ENCODE peak calls at places on chromosomes 1 and 21, in nine cellular contexts. N, K, Y, Z, E, T, I, R and L are unnamed samples.

GRCh38 chr1:4658643-4659042 is 4.2 kb downstream of the AJAP1 start:
- DNase-seq in I (no peak), Z (no peak), E (no peak), N (no peak), R (no peak), Y (no peak), K (no peak), T (no peak), L (no peak)

GRCh38 chr1:14897080-14897449 is 256.5 kb upstream of the TMEM51 start:
- DNase-seq in N (no peak), K (peak), I (no peak), E (no peak), Z (no peak), T (no peak), R (no peak), Y (no peak), L (no peak)

GRCh38 chr21:19076031-19076430 is 672.4 kb upstream of the TMPRSS15 start:
- DNase-seq in E (no peak), Z (no peak), Y (no peak), I (no peak), K (no peak), R (no peak), T (no peak), N (no peak), L (peak)

GRCh38 chr1:41160498-41161110 is 81.5 kb downstream of the SCMH1 start:
- DNase-seq in Y (no peak), T (no peak), I (no peak), E (no peak), Z (no peak), N (no peak), R (no peak), K (no peak), L (no peak)

GRCh38 chr1:228076796-228077430 is 5.6 kb upstream of the ARF1 start:
- DNase-seq in T (no peak), Z (no peak), K (no peak), I (no peak), Y (peak), R (no peak), N (no peak), E (no peak), L (no peak)

GRCh38 chr1:35718492-35719336 is at the start of gene C1orf216:
- DNase-seq in E (peak), I (peak), K (peak), T (peak), Y (peak), R (no peak), N (peak), Z (peak), L (peak)

GRCh38 chr21:16082038-16082816 is 352.4 kb downstream of the USP25 start:
- DNase-seq in K (peak), Y (no peak), I (no peak), N (no peak), Z (no peak), E (no peak), T (no peak), R (no peak), L (no peak)

GRCh38 chr1:171898956-171899355 is 57.7 kb downstream of the DNM3 start:
- DNase-seq in Z (no peak), T (no peak), R (no peak), K (no peak), E (peak), Y (no peak), I (no peak), N (no peak), L (peak)

GRCh38 chr1:63721531-63722189 is 52.2 kb upstream of the ROR1 start:
- DNase-seq in T (peak), Y (no peak), K (no peak), Z (no peak), E (peak), R (no peak), N (no peak), I (no peak), L (no peak)

GRCh38 chr1:204920511-204920910 is 49.8 kb downstream of the NFASC start:
- DNase-seq in R (no peak), K (no peak), T (no peak), I (no peak), Y (no peak), Z (no peak), N (no peak), E (peak), L (no peak)

GRCh38 chr1:94636625-94637024 is 95.1 kb upstream of the F3 start:
- DNase-seq in Y (no peak), Z (no peak), I (no peak), K (no peak), R (no peak), N (no peak), E (peak), T (no peak), L (no peak)

GRCh38 chr1:78758493-78758892 is 108.9 kb downstream of the IFI44 start:
- DNase-seq in R (no peak), Z (no peak), K (no peak), I (no peak), T (no peak), E (no peak), Y (no peak), N (no peak), L (no peak)

GRCh38 chr1:112716133-112716720 is 1.1 kb upstream of the PPM1J start:
- DNase-seq in Z (peak), N (peak), T (peak), R (no peak), E (peak), K (peak), I (peak), Y (peak), L (peak)

GRCh38 chr1:3012511-3013291 is 8.6 kb upstream of the ACTRT2 start:
- DNase-seq in K (no peak), N (peak), Y (peak), E (no peak), T (peak), Z (peak), R (no peak), I (no peak), L (peak)

GRCh38 chr1:160993544-160993943 is 27.4 kb downstream of the F11R start:
- DNase-seq in E (peak), N (no peak), K (peak), Y (no peak), I (no peak), R (no peak), Z (no peak), T (no peak), L (no peak)

GRCh38 chr1:112524986-112525385 is 16.2 kb downstream of the WNT2B start:
- DNase-seq in E (no peak), R (no peak), Z (no peak), I (no peak), K (no peak), T (no peak), Y (no peak), N (no peak), L (no peak)

GRCh38 chr1:39567302-39567701 is 9.3 kb downstream of the PABPC4 start:
- DNase-seq in R (no peak), Y (no peak), K (no peak), E (no peak), N (no peak), I (no peak), Z (no peak), T (no peak), L (no peak)

GRCh38 chr21:31781737-31782136 is 49.8 kb upstream of the SCAF4 start:
- DNase-seq in Z (no peak), T (peak), E (no peak), Y (no peak), K (peak), I (no peak), N (no peak), R (no peak), L (no peak)

GRCh38 chr1:37901191-37901892 is 42.0 kb upstream of the MTF1 start:
- DNase-seq in R (no peak), Z (no peak), T (no peak), I (no peak), E (no peak), K (no peak), Y (no peak), N (no peak), L (no peak)

GRCh38 chr21:21200103-21200938 is 202.1 kb downstream of the NCAM2 start:
- DNase-seq in E (no peak), T (peak), K (peak), R (no peak), N (no peak), Y (peak), I (peak), Z (no peak), L (no peak)

GRCh38 chr1:32998997-32999396 is 34.4 kb upstream of the RNF19B start:
- DNase-seq in I (no peak), E (no peak), Z (no peak), T (peak), R (no peak), K (no peak), N (no peak), Y (no peak), L (no peak)

GRCh38 chr1:43305461-43305860 is 4.7 kb downstream of the TIE1 start:
- DNase-seq in T (no peak), Y (peak), K (no peak), E (no peak), N (no peak), R (no peak), I (no peak), Z (no peak), L (no peak)